ENCODE peak calls at places on chromosome 17, in nine cellular contexts. U is AG09309, W is ovary, H is choroid plexus epithelial cell, C is cardiac muscle cell, J is heart right ventricle, K is colonic mucosa, R is brain microvascular endothelial cell, G is adrenal gland. N is an unnamed sample.

GRCh38 chr17:27324940-27325339 is 31.0 kb downstream of the WSB1 start:
- DNase-seq in U (no peak), W (no peak), H (no peak), C (no peak), J (no peak), K (no peak), R (no peak), G (no peak), N (no peak)

GRCh38 chr17:38628441-38628840 is 22.7 kb upstream of the SRCIN1 start:
- DNase-seq in U (no peak), W (no peak), H (peak), C (peak), J (no peak), K (no peak), R (no peak), G (no peak), N (peak)

GRCh38 chr17:4043862-4044261 is 79.6 kb upstream of the ATP2A3 start:
- DNase-seq in U (no peak), W (no peak), H (no peak), C (no peak), J (no peak), K (no peak), R (no peak), G (no peak), N (no peak)

GRCh38 chr17:34542700-34543336 is 36.6 kb upstream of the TMEM132E start:
- DNase-seq in U (no peak), W (no peak), H (peak), C (peak), J (peak), K (peak), R (peak), G (peak), N (peak)

GRCh38 chr17:60095830-60096229 is 17.1 kb upstream of the HEATR6 start:
- DNase-seq in U (no peak), W (no peak), H (no peak), C (no peak), J (no peak), K (no peak), R (no peak), G (no peak), N (no peak)

GRCh38 chr17:78163881-78164747 is 4.3 kb upstream of the SYNGR2 start:
- DNase-seq in U (no peak), W (no peak), H (no peak), C (no peak), J (no peak), K (no peak), R (no peak), G (no peak), N (no peak)

GRCh38 chr17:66549731-66550207 is 247.4 kb downstream of the PRKCA start:
- DNase-seq in U (peak), W (no peak), H (peak), C (peak), J (no peak), K (no peak), R (peak), G (no peak), N (peak)

GRCh38 chr17:6690641-6691040 is 22.5 kb downstream of the SLC13A5 start:
- DNase-seq in U (no peak), W (no peak), H (no peak), C (no peak), J (no peak), K (no peak), R (no peak), G (no peak), N (no peak)

GRCh38 chr17:69870091-69870530 is 204.9 kb upstream of the KCNJ16 start:
- DNase-seq in U (no peak), W (no peak), H (peak), C (peak), J (no peak), K (no peak), R (peak), G (no peak), N (peak)

DNA sequence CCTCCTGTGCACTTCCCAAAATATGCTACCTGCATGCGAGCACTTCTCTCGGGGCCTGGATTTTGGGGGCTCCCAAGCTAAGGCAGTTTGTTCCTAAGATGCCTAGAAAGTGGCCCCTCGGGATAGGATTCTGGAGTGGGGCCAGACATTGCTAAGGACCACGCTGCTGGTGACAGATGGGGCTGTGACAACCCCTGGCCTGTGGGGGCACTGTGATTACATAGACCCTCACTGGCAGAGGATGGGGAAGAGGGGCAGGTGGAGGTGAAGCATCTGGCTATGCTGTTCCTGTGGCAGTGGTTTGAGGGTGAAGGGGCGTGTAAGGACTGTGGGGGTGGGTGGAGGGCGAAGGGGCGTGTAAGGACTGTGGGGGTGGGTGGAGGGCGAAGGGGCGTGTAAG is 128.4 kb downstream of the ENGASE start:
- DNase-seq in U (no peak), W (no peak), H (no peak), C (no peak), J (no peak), K (no peak), R (no peak), G (no peak), N (no peak)
- TF ChIP-seq CTCF in U (no peak), W (no peak), H (no peak), C (no peak), J (no peak), K (no peak), R (no peak), G (no peak), N (no peak)

GRCh38 chr17:63944736-63945499 is 12.8 kb upstream of the CD79B start:
- DNase-seq in U (no peak), W (no peak), H (no peak), C (no peak), J (no peak), K (no peak), R (no peak), G (no peak), N (no peak)
- H3K4me3 ChIP-seq in U (no peak), W (no peak), H (no peak), C (no peak), J (no peak), K (no peak), R (no peak), G (no peak), N (no peak)

GRCh38 chr17:63700528-63701441 is 860 bp upstream of the LIMD2 start:
- DNase-seq in U (no peak), W (peak), H (peak), C (peak), J (peak), K (no peak), R (peak), G (no peak), N (peak)
- TF ChIP-seq CTCF in U (no peak), W (peak), H (peak), C (peak), J (no peak), K (no peak), R (peak), G (no peak), N (no peak)

GRCh38 chr17:74678541-74678940 is 34.2 kb downstream of the CD300LF start:
- DNase-seq in U (no peak), W (no peak), H (no peak), C (no peak), J (no peak), K (no peak), R (no peak), G (no peak), N (no peak)
- H3K4me3 ChIP-seq in U (no peak), W (no peak), H (no peak), C (no peak), J (no peak), K (no peak), R (no peak), G (no peak), N (no peak)

DNA sequence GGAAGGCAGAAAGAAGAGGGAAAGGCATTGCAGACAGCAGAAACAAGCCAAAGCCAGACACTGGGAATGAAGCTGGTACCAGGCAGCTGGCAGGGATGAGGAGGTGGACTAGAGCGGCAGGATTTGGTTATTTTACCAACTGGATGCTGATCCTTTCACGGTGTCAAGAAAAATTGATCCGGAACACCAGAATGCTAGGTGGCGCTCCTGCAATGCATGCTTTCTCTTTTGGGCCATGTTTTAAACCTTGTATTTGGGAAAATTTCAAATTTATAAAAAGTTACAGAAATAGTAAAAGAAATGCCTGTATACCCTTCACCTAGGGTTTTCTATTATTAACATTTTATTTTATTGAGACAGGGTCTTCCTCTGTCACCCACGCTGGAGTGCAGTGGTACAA is 224.7 kb downstream of the SOX9 start:
- DNase-seq in U (no peak), W (no peak), H (no peak), C (no peak), J (no peak), K (no peak), R (no peak), G (no peak), N (no peak)
- TF ChIP-seq CTCF in U (no peak), W (no peak), H (peak), C (no peak), J (no peak), K (no peak), R (peak), G (no peak), N (no peak)

GRCh38 chr17:75078097-75079022 is 9.4 kb upstream of the SLC16A5 start:
- DNase-seq in U (no peak), W (no peak), H (peak), C (peak), J (no peak), K (peak), R (peak), G (no peak), N (peak)

GRCh38 chr17:75079023-75079373 is 8.8 kb upstream of the SLC16A5 start:
- DNase-seq in U (no peak), W (no peak), H (no peak), C (no peak), J (no peak), K (no peak), R (no peak), G (no peak), N (no peak)

GRCh38 chr17:75075597-75076253 is 12.0 kb upstream of the SLC16A5 start:
- DNase-seq in U (no peak), W (no peak), H (no peak), C (no peak), J (no peak), K (no peak), R (no peak), G (no peak), N (no peak)

GRCh38 chr17:75077490-75078096 is 10.2 kb upstream of the SLC16A5 start:
- DNase-seq in U (no peak), W (peak), H (peak), C (peak), J (peak), K (peak), R (no peak), G (peak), N (no peak)

GRCh38 chr17:75077072-75077489 is 10.7 kb upstream of the SLC16A5 start:
- DNase-seq in U (no peak), W (no peak), H (no peak), C (no peak), J (no peak), K (peak), R (no peak), G (no peak), N (no peak)
- H3K4me3 ChIP-seq in U (no peak), W (peak), H (peak), C (no peak), J (no peak), K (peak), R (peak), G (no peak), N (no peak)